ENCODE peak calls at places on chromosomes 1 and 21, in four cellular contexts. Y, M, I and J are unnamed samples.

GRCh38 chr1:12153181-12153785 is 13.5 kb upstream of the TNFRSF1B start:
- DNase-seq in Y (peak; percentile 78), M (no peak), I (no peak), J (no peak)

GRCh38 chr1:201397675-201398074 is 1.4 kb downstream of the LAD1 start:
- DNase-seq in Y (no peak), M (no peak), I (no peak), J (no peak)

GRCh38 chr1:113090051-113090450 is 17.1 kb downstream of the LRIG2 start:
- DNase-seq in Y (no peak), M (no peak), I (no peak), J (no peak)

GRCh38 chr1:147565189-147565980 is 24.1 kb downstream of the BCL9 start:
- DNase-seq in Y (no peak), M (no peak), I (no peak), J (no peak)

GRCh38 chr1:71304125-71304524 is 223.3 kb upstream of the ZRANB2 start:
- DNase-seq in Y (no peak), M (no peak), I (no peak), J (no peak)

GRCh38 chr1:94672934-94673333 is 131.4 kb upstream of the F3 start:
- DNase-seq in Y (no peak), M (no peak), I (no peak), J (no peak)

GRCh38 chr1:245860681-245861552 is 646.2 kb downstream of the SMYD3 start:
- DNase-seq in Y (no peak), M (no peak), I (no peak), J (no peak)

GRCh38 chr1:54750596-54750995 is 13.7 kb downstream of the PARS2 start:
- DNase-seq in Y (no peak), M (no peak), I (no peak), J (no peak)

GRCh38 chr1:96544051-96544830 is 177.3 kb upstream of the PTBP2 start:
- DNase-seq in Y (no peak), M (no peak), I (no peak), J (no peak)

GRCh38 chr21:25963186-25963585 is 207.4 kb downstream of the APP start:
- DNase-seq in Y (no peak), M (peak; percentile 75), I (no peak), J (no peak)

GRCh38 chr1:71565267-71565666 is 484.4 kb upstream of the ZRANB2 start:
- DNase-seq in Y (no peak), M (no peak), I (no peak), J (no peak)

GRCh38 chr1:116486424-116486823 is 84.4 kb downstream of the CD58 start:
- DNase-seq in Y (no peak), M (no peak), I (no peak), J (no peak)

GRCh38 chr21:42195378-42196031 is 23.4 kb upstream of the ABCG1 start:
- DNase-seq in Y (no peak), M (no peak), I (no peak), J (no peak)

GRCh38 chr1:109185990-109186703 is 27.6 kb upstream of the SARS1 start:
- DNase-seq in Y (no peak), M (no peak), I (no peak), J (no peak)

GRCh38 chr1:84957956-84958355 is 39.0 kb downstream of the MCOLN2 start:
- DNase-seq in Y (no peak), M (no peak), I (no peak), J (no peak)

GRCh38 chr1:111227875-111228747 is 598 bp downstream of the CHI3L2 start:
- DNase-seq in Y (no peak), M (peak; percentile 71), I (no peak), J (no peak)

GRCh38 chr1:63883494-63884235 is 109.8 kb downstream of the ROR1 start:
- DNase-seq in Y (no peak), M (no peak), I (no peak), J (no peak)

GRCh38 chr1:23475134-23475628 is 8.8 kb downstream of the ASAP3 start:
- DNase-seq in Y (no peak), M (no peak), I (no peak), J (no peak)

GRCh38 chr1:162548170-162548569 is 13.4 kb upstream of the UAP1 start:
- DNase-seq in Y (no peak), M (no peak), I (no peak), J (no peak)

GRCh38 chr21:45341779-45342178 is 54.1 kb upstream of the POFUT2 start:
- DNase-seq in Y (no peak), M (no peak), I (no peak), J (no peak)

GRCh38 chr1:22636927-22637326 is 499 bp downstream of the C1QA start:
- DNase-seq in Y (no peak), M (no peak), I (no peak), J (no peak)

GRCh38 chr1:113536182-113536780 is 146.0 kb downstream of the MAGI3 start:
- DNase-seq in Y (no peak), M (no peak), I (no peak), J (no peak)

GRCh38 chr1:43472087-43472462 is 18.3 kb upstream of the HYI start:
- DNase-seq in Y (no peak), M (no peak), I (no peak), J (no peak)

GRCh38 chr1:245956225-245956624 is 550.9 kb downstream of the SMYD3 start:
- DNase-seq in Y (no peak), M (no peak), I (no peak), J (no peak)

GRCh38 chr1:108149796-108150467 is 50.2 kb downstream of the SLC25A24 start:
- DNase-seq in Y (no peak), M (no peak), I (no peak), J (no peak)

DNA sequence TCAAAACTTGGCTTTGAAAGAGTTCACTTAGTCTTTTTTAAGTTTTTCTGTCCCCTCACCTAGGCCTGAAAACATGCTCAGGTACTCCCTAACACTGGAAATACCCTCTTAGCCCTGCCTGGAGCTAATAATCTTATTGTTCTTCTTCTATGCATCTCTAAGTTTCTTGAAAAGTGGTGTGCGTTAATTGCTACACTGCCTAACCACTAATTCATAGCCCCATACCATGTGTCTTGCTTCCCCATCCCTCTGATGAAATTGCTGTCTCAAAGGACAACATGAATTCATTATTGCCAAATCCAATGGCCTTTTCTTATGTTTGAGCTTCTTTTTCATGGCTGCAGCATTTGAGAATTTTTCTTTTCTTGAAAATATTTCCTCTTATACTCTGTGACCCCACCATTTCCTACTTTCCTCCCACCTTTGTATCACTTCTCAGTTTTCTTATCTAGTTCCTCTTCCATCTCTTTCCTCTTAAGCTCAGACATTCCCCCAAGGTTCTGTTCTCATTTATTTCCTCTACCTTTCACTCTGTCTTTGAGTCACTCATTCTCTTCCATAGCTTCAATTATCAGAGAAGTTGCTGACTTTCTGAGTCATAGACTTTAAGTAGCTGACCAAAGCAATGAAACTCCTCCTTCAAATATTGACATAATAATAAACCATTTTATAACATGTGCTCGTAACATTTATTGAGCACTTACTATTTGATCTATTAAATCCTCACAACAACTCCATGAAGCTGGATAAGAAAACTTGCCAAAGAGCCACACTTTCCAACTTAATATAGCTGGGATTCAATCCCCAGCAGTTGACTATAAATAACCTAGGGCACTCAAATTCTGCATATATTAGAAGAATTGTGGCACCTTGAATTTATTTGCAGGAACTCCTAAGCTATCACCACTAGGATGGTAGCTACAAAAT is 35.5 kb upstream of the ATP6V1G3 start:
- DNase-seq in Y (no peak), M (no peak), I (no peak), J (no peak)
- TF ChIP-seq ZNF274 in Y (no peak), M (no peak), I (no peak), J (no peak)

GRCh38 chr1:30718636-30719405 is 4.6 kb downstream of the MATN1 start:
- DNase-seq in Y (peak; percentile 71), M (peak; percentile 91), I (peak; percentile 97), J (peak; percentile 80)

GRCh38 chr1:30719406-30720270 is 3.7 kb downstream of the MATN1 start:
- DNase-seq in Y (peak; percentile 57), M (peak; percentile 41), I (no peak), J (no peak)

GRCh38 chr1:30722175-30722537 is 1.2 kb downstream of the MATN1 start:
- DNase-seq in Y (no peak), M (no peak), I (no peak), J (no peak)

GRCh38 chr1:30721311-30722174 is 1.8 kb downstream of the MATN1 start:
- DNase-seq in Y (no peak), M (no peak), I (no peak), J (no peak)

GRCh38 chr1:30720271-30721223 is 2.8 kb downstream of the MATN1 start:
- DNase-seq in Y (no peak), M (no peak), I (no peak), J (no peak)
- TF ChIP-seq YY1 in Y (no peak), M (no peak), I (no peak), J (no peak)

GRCh38 chr1:36217667-36218066 is 6.6 kb upstream of the THRAP3 start:
- DNase-seq in Y (no peak), M (peak; percentile 29), I (no peak), J (no peak)
- TF ChIP-seq ZNF274 in Y (no peak), M (no peak), I (no peak), J (no peak)

DNA sequence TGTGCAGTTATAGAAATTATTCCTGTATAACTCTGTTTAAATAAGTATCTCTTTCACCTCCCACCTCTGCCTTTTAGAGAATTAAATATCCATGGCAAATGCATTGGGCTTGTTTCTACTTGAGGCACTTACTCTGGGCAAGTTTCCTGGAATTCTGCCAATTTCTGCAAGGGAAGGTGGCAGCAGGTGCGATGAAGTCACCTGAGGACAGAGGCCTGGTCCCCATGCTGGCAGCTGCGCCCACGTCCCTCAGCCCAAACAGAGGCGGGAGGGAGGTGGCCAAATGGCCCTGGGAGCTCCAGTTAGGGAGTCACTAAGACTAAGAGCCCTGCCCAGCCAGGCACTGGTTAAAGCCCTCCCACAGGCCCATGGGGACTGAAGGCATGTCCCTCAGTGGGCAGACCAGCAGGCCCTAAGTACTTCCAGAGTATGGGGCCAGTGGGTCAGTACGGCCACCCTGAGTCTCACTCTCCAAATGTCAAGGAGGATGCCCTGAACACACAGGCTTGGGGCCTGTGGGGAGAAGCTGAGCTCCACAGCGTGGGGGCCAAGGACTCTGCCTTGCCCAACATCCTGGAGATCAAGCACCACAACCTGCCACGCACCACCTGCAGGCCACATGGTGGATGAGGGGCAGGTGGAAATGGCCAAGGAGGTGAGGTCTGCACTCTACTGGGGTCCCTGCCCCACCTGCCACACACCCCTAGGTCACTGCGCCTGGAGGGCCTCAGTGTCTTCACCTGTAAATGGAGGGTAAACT is 19.4 kb downstream of the ACOT7 start:
- DNase-seq in Y (no peak), M (no peak), I (no peak), J (no peak)
- TF ChIP-seq YY1 in Y (no peak), M (no peak), I (no peak), J (no peak)

GRCh38 chr1:26733982-26734381 is 38.2 kb downstream of the ARID1A start:
- DNase-seq in Y (no peak), M (no peak), I (no peak), J (no peak)
- TF ChIP-seq ZNF274 in Y (no peak), M (no peak), I (no peak), J (no peak)

GRCh38 chr1:211643324-211644212 is 31.9 kb downstream of the NEK2 start:
- DNase-seq in Y (no peak), M (no peak), I (peak; percentile 45), J (no peak)
- TF ChIP-seq YY1 in Y (no peak), M (no peak), I (no peak), J (no peak)

GRCh38 chr1:221161571-221162041 is 282.4 kb downstream of the HLX start:
- DNase-seq in Y (no peak), M (no peak), I (no peak), J (no peak)
- TF ChIP-seq ZNF274 in Y (no peak), M (no peak), I (no peak), J (no peak)